ENCODE peak calls at places on chromosomes 11 and 22, in eight cellular contexts. S is spleen, I is Peyer's patch, Y is kidney, J is fibroblast of the aortic adventitia, A is astrocyte, L is GM12865, F is NB4. W is an unnamed sample.

GRCh38 chr11:61780581-61781162 is 11.7 kb downstream of the TMEM258 start:
- DNase-seq in J (no peak), Y (peak), I (no peak), S (peak), F (no peak), L (no peak), A (no peak), W (no peak)

GRCh38 chr11:131356201-131356600 is 14.2 kb upstream of the NTM start:
- DNase-seq in L (no peak), Y (no peak), S (no peak), I (no peak), F (no peak), J (no peak), A (peak), W (peak)

GRCh38 chr11:47270331-47271271 is 668 bp downstream of the MADD start:
- DNase-seq in S (peak), L (peak), Y (no peak), I (peak), F (peak), J (peak), A (peak), W (peak)

GRCh38 chr22:38167988-38168407 is 13.6 kb downstream of the PLA2G6 start:
- DNase-seq in L (no peak), I (no peak), S (no peak), F (no peak), A (no peak), Y (peak), J (no peak), W (no peak)

GRCh38 chr11:105538531-105538930 is 71.3 kb upstream of the GRIA4 start:
- DNase-seq in A (no peak), Y (no peak), L (no peak), F (no peak), J (peak), I (no peak), S (no peak), W (no peak)

GRCh38 chr11:115420524-115420923 is 83.7 kb downstream of the CADM1 start:
- DNase-seq in I (no peak), L (no peak), S (no peak), F (no peak), J (no peak), A (no peak), Y (no peak), W (no peak)

GRCh38 chr22:24465566-24465965 is 29.6 kb upstream of the UPB1 start:
- DNase-seq in F (peak), A (peak), Y (no peak), J (peak), I (no peak), S (no peak), L (no peak), W (peak)

GRCh38 chr11:69645801-69646492 is 5.0 kb downstream of the CCND1 start:
- DNase-seq in Y (peak), A (no peak), F (no peak), I (no peak), L (no peak), J (no peak), S (peak), W (no peak)

GRCh38 chr11:122038543-122038942 is 77.5 kb downstream of the BLID start:
- DNase-seq in A (peak), J (peak), I (no peak), Y (no peak), L (no peak), S (no peak), F (no peak), W (peak)

GRCh38 chr11:75582935-75583709 is 21.1 kb downstream of the SERPINH1 start:
- DNase-seq in J (peak), F (peak), A (peak), L (peak), S (peak), I (peak), Y (peak), W (peak)

GRCh38 chr11:66470015-66470414 is 3.3 kb downstream of the PELI3 start:
- DNase-seq in F (peak), L (no peak), S (no peak), Y (no peak), A (no peak), I (no peak), J (no peak), W (no peak)

GRCh38 chr11:47105541-47105940 is 71.1 kb downstream of the ARFGAP2 start:
- DNase-seq in L (no peak), A (no peak), Y (no peak), F (no peak), I (no peak), J (no peak), S (no peak), W (no peak)

GRCh38 chr11:6607190-6607635 is 3.6 kb downstream of the ILK start:
- DNase-seq in I (no peak), Y (no peak), A (peak), S (no peak), L (no peak), J (no peak), F (no peak), W (no peak)

GRCh38 chr11:111449158-111449557 is 63.0 kb downstream of the BTG4 start:
- DNase-seq in L (no peak), J (no peak), I (no peak), F (no peak), A (no peak), Y (no peak), S (no peak), W (no peak)

GRCh38 chr11:106668147-106668546 is 350.1 kb downstream of the GUCY1A2 start:
- DNase-seq in F (no peak), L (no peak), I (no peak), A (peak), S (no peak), Y (no peak), J (peak), W (peak)

GRCh38 chr11:125356736-125357292 is 139.3 kb downstream of the FEZ1 start:
- DNase-seq in J (no peak), I (no peak), Y (no peak), L (no peak), S (no peak), F (no peak), A (no peak), W (no peak)

GRCh38 chr11:28878025-28878424 is 769.8 kb downstream of the METTL15 start:
- DNase-seq in A (no peak), F (no peak), S (no peak), J (no peak), L (no peak), I (no peak), Y (no peak), W (peak)

GRCh38 chr22:46951973-46952372 is 189.5 kb downstream of the TBC1D22A start:
- DNase-seq in J (no peak), F (no peak), Y (no peak), I (no peak), A (no peak), S (no peak), L (no peak), W (no peak)

GRCh38 chr11:289706-290620 is 1.0 kb downstream of the PGGHG start:
- DNase-seq in A (no peak), F (no peak), J (no peak), S (peak), Y (peak), I (peak), L (no peak), W (no peak)

GRCh38 chr22:18048441-18048898 is 24.1 kb upstream of the MICAL3 start:
- DNase-seq in F (no peak), I (no peak), L (no peak), A (no peak), Y (peak), S (peak), J (peak), W (peak)

GRCh38 chr11:74057251-74058151 is 48.6 kb upstream of the UCP3 start:
- DNase-seq in L (no peak), Y (no peak), F (no peak), I (no peak), S (no peak), J (peak), A (peak), W (peak)

GRCh38 chr11:2707736-2708135 is 7.9 kb upstream of the KCNQ1OT1 start:
- DNase-seq in L (no peak), Y (peak), I (no peak), F (no peak), J (no peak), A (no peak), S (peak), W (no peak)

GRCh38 chr22:42305967-42306366 is 35.5 kb upstream of the TCF20 start:
- DNase-seq in F (no peak), S (no peak), I (no peak), J (no peak), Y (no peak), L (no peak), A (no peak), W (no peak)

GRCh38 chr11:73265278-73265810 is 6.8 kb upstream of the P2RY6 start:
- DNase-seq in S (no peak), L (no peak), F (no peak), J (peak), I (no peak), Y (no peak), A (peak), W (no peak)

GRCh38 chr11:15707971-15708370 is 593.2 kb downstream of the INSC start:
- DNase-seq in Y (peak), J (peak), L (no peak), S (no peak), A (peak), I (no peak), F (no peak), W (no peak)

GRCh38 chr11:45457649-45458048 is 171.5 kb upstream of the SYT13 start:
- DNase-seq in Y (no peak), A (peak), J (peak), F (peak), I (no peak), S (peak), L (no peak), W (peak)

GRCh38 chr22:33035276-33035863 is 22.8 kb downstream of the SYN3 start:
- DNase-seq in F (no peak), I (no peak), Y (no peak), L (no peak), A (no peak), J (no peak), S (no peak), W (no peak)

GRCh38 chr11:102940714-102941588 is 14.6 kb downstream of the MMP13 start:
- DNase-seq in Y (no peak), J (peak), F (peak), L (peak), I (no peak), A (peak), S (no peak), W (peak)

GRCh38 chr11:48107188-48107704 is 109.4 kb upstream of the OR4B1 start:
- DNase-seq in S (peak), A (peak), L (peak), I (no peak), Y (no peak), F (peak), J (peak), W (peak)

GRCh38 chr11:69966910-69967309 is 111.2 kb upstream of the ANO1 start:
- DNase-seq in A (no peak), J (no peak), S (no peak), L (no peak), F (no peak), Y (no peak), I (no peak), W (no peak)

GRCh38 chr11:113773092-113773415 is 438 bp downstream of the ZW10 start:
- DNase-seq in S (no peak), I (no peak), Y (no peak), L (no peak), J (peak), A (peak), F (peak), W (peak)

GRCh38 chr11:45161252-45162063 is 15.0 kb downstream of the PRDM11 start:
- DNase-seq in I (peak), S (peak), A (no peak), F (no peak), J (no peak), Y (no peak), L (no peak), W (no peak)

GRCh38 chr22:50621491-50621880 is 6.5 kb downstream of the ARSA start:
- DNase-seq in F (peak), Y (no peak), A (no peak), L (peak), S (peak), J (no peak), I (no peak), W (no peak)

GRCh38 chr22:50622723-50623327 is 5.1 kb downstream of the ARSA start:
- DNase-seq in Y (peak), F (no peak), S (peak), J (no peak), A (no peak), I (peak), L (no peak), W (no peak)

GRCh38 chr22:50620861-50621490 is 7.0 kb downstream of the ARSA start:
- DNase-seq in Y (peak), A (no peak), I (peak), L (peak), F (peak), J (no peak), S (peak), W (peak)

GRCh38 chr22:50624347-50625130 is 3.4 kb downstream of the ARSA start:
- DNase-seq in S (peak), F (no peak), I (no peak), L (no peak), A (no peak), J (no peak), Y (no peak), W (no peak)

GRCh38 chr22:50621948-50622722 is 5.8 kb downstream of the ARSA start:
- DNase-seq in F (peak), S (peak), J (no peak), I (peak), L (peak), Y (peak), A (no peak), W (no peak)
- TF ChIP-seq CTCF in F (peak), S (no peak), J (no peak), I (peak), L (peak), Y (no peak), A (no peak), W (peak)

GRCh38 chr22:19801340-19802000 is 40.9 kb downstream of the TBX1 start:
- DNase-seq in A (peak), L (no peak), J (peak), I (no peak), S (peak), F (no peak), Y (peak), W (peak)

GRCh38 chr22:19798825-19799224 is 38.2 kb downstream of the TBX1 start:
- DNase-seq in Y (peak), A (no peak), F (no peak), L (no peak), S (no peak), J (no peak), I (no peak), W (no peak)

GRCh38 chr22:19799322-19800190 is 39.0 kb downstream of the TBX1 start:
- DNase-seq in L (no peak), A (peak), J (peak), Y (peak), S (no peak), I (no peak), F (no peak), W (peak)

GRCh38 chr22:19800761-19801244 is 40.2 kb downstream of the TBX1 start:
- DNase-seq in Y (peak), F (peak), I (no peak), J (peak), L (no peak), S (no peak), A (peak), W (peak)

GRCh38 chr22:19800306-19800705 is 39.7 kb downstream of the TBX1 start:
- DNase-seq in S (no peak), J (no peak), L (no peak), A (no peak), F (no peak), I (no peak), Y (peak), W (no peak)
- H3K4me3 ChIP-seq in S (no peak), J (no peak), L (no peak), A (no peak), F (no peak), I (no peak), Y (no peak), W (no peak)

DNA sequence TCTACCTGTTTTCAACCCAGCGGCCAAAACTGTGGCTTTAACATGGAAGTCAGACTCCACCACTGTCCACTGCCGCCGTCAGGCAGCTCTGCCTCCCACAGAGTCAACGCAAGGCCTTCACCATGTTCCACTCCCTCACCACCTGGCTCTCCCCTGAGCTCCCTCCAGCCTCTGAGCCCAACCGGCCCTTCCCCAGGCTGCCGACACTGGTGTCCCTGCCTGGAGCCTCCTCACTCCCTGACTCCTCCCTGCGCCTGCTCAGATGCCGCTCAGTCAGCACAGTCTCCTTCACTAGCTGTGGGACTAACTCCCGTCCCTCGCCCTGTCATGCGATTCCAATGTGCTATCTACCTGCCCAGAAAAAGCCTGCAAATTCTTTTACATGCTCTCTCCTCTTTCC is 16.3 kb downstream of the SULT4A1 start:
- DNase-seq in A (no peak), I (peak), F (no peak), L (no peak), S (peak), J (no peak), Y (peak), W (no peak)
- TF ChIP-seq CTCF in A (no peak), I (no peak), F (no peak), L (no peak), S (no peak), J (no peak), Y (no peak), W (no peak)

GRCh38 chr11:117477721-117478120 is 150.1 kb downstream of the CEP164 start:
- DNase-seq in Y (no peak), I (no peak), F (no peak), J (no peak), A (no peak), L (no peak), S (no peak), W (no peak)

GRCh38 chr11:117471776-117472175 is 144.1 kb downstream of the CEP164 start:
- DNase-seq in L (no peak), F (no peak), I (no peak), S (no peak), A (no peak), J (no peak), Y (no peak), W (no peak)

GRCh38 chr11:117470576-117470975 is 142.9 kb downstream of the CEP164 start:
- DNase-seq in J (no peak), S (no peak), F (no peak), Y (no peak), L (no peak), I (no peak), A (no peak), W (no peak)

GRCh38 chr11:117478126-117478856 is 150.6 kb downstream of the CEP164 start:
- DNase-seq in J (no peak), L (no peak), F (no peak), S (no peak), A (no peak), I (peak), Y (no peak), W (no peak)

DNA sequence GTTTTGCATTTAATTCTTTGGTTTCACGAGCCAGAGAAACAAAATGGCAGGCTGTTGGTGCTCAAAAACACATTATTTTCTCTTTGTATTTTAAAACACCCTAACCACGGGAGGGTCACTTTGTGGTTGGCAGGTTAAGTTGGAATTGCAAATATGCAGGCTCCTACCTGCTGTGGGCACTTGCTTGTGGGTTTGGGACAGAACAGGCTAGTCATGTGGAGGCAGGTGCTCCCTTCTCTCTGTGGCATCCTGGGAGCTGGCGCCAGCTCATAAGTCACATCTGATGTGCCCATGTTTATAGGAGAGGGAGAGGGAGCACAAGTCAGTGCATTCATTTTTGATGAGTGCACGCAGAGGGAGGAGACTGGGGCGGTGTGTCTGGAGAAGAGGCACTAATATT is 146.0 kb downstream of the CEP164 start:
- DNase-seq in J (no peak), F (no peak), Y (no peak), S (no peak), I (no peak), L (no peak), A (no peak), W (no peak)
- H3K4me3 ChIP-seq in J (no peak), F (no peak), Y (no peak), S (no peak), I (no peak), L (no peak), A (no peak), W (no peak)

GRCh38 chr22:27723150-27723549 is 78.4 kb downstream of the MN1 start:
- DNase-seq in Y (no peak), F (no peak), I (no peak), S (no peak), L (no peak), A (no peak), J (no peak), W (no peak)
- TF ChIP-seq CTCF in Y (no peak), F (no peak), I (no peak), S (no peak), L (no peak), A (no peak), J (peak), W (no peak)

GRCh38 chr11:32382339-32383049 is 52.8 kb downstream of the WT1 start:
- DNase-seq in F (peak), Y (no peak), A (peak), L (no peak), J (no peak), I (no peak), S (no peak), W (no peak)

GRCh38 chr11:32374261-32374711 is 61.1 kb downstream of the WT1 start:
- DNase-seq in L (peak), I (no peak), F (peak), J (no peak), S (no peak), A (no peak), Y (no peak), W (peak)

GRCh38 chr11:32381149-32381548 is 54.2 kb downstream of the WT1 start:
- DNase-seq in L (no peak), I (no peak), A (no peak), S (no peak), F (no peak), J (no peak), Y (no peak), W (no peak)

DNA sequence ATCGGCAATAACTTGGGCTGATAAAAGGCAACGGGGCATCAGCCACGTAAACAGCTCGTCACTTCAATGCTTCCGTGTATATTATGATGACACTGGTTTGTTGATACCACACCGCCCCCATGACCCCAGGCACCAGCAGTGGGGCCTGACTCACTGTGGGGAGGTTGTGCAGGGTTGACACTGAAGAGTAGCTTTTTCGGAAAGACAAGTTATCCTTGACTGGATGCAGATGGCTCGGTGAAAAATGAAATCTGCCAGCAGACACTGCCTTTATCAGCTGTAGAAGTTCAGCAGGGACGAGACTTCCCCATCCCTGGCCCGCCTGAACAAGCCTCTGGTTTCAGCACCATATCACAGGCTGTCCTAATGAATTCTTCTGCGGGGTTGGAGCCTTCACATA is 55.6 kb downstream of the WT1 start:
- DNase-seq in J (no peak), F (no peak), S (no peak), L (no peak), Y (no peak), I (no peak), A (no peak), W (no peak)
- H3K4me3 ChIP-seq in J (no peak), F (no peak), S (no peak), L (no peak), Y (no peak), I (no peak), A (no peak), W (no peak)

W was measured in fibroblast of mammary gland.